ENCODE peak calls at places on chromosome 22, in five cellular contexts. L, C, Y, N and S are unnamed samples.
A peak's percentile ranks its signal among the peaks of the same experiment; 100 is the strongest.

GRCh38 chr22:39081557-39081956 is 4.5 kb downstream of the APOBEC3G start:
- DNase-seq in L (no peak), C (no peak), Y (no peak), N (no peak), S (no peak)

GRCh38 chr22:35352214-35353111 is 28.4 kb upstream of the HMOX1 start:
- DNase-seq in L (no peak), C (peak; percentile 88), Y (peak; percentile 74), N (peak; percentile 84), S (peak; percentile 91)

GRCh38 chr22:48350456-48350855 is 1477.2 kb downstream of the BRD1 start:
- DNase-seq in L (no peak), C (no peak), Y (no peak), N (no peak), S (no peak)

GRCh38 chr22:49437956-49438355 is 389.7 kb downstream of the BRD1 start:
- DNase-seq in L (no peak), C (no peak), Y (no peak), N (no peak), S (no peak)

GRCh38 chr22:38874529-38875222 is 2.7 kb upstream of the CBX6 start:
- DNase-seq in L (no peak), C (no peak), Y (no peak), N (no peak), S (no peak)

GRCh38 chr22:37566903-37567798 is 6.9 kb downstream of the CDC42EP1 start:
- DNase-seq in L (peak; percentile 88), C (peak; percentile 94), Y (peak; percentile 76), N (peak; percentile 78), S (peak; percentile 85)

GRCh38 chr22:49751318-49751967 is 76.2 kb downstream of the BRD1 start:
- DNase-seq in L (no peak), C (peak; percentile 26), Y (peak; percentile 3), N (no peak), S (no peak)

GRCh38 chr22:47053865-47054185 is 291.4 kb downstream of the TBC1D22A start:
- DNase-seq in L (no peak), C (no peak), Y (no peak), N (no peak), S (no peak)

GRCh38 chr22:38868886-38869381 is 3.1 kb downstream of the CBX6 start:
- DNase-seq in L (peak; percentile 79), C (peak; percentile 73), Y (peak; percentile 78), N (peak; percentile 73), S (peak; percentile 85)

GRCh38 chr22:46293591-46294260 is 2.9 kb upstream of the GTSE1 start:
- DNase-seq in L (no peak), C (no peak), Y (peak; percentile 61), N (peak; percentile 60), S (peak; percentile 76)

GRCh38 chr22:37260939-37261338 is 16.9 kb upstream of the RAC2 start:
- DNase-seq in L (peak; percentile 42), C (no peak), Y (peak; percentile 55), N (peak; percentile 38), S (peak; percentile 78)

GRCh38 chr22:32327596-32328171 is 30.0 kb upstream of the RFPL3 start:
- DNase-seq in L (no peak), C (no peak), Y (no peak), N (no peak), S (no peak)

GRCh38 chr22:49753276-49753884 is 74.3 kb downstream of the BRD1 start:
- DNase-seq in L (no peak), C (peak; percentile 17), Y (no peak), N (no peak), S (no peak)

GRCh38 chr22:38034278-38034882 is 22.8 kb upstream of the PICK1 start:
- DNase-seq in L (no peak), C (peak; percentile 73), Y (peak; percentile 70), N (peak; percentile 56), S (no peak)

GRCh38 chr22:38755155-38755910 is 465 bp downstream of the SUN2 start:
- DNase-seq in L (peak; percentile 40), C (peak; percentile 97), Y (peak; percentile 95), N (peak; percentile 97), S (peak; percentile 50)

GRCh38 chr22:42768385-42769035 is 47.8 kb upstream of the A4GALT start:
- DNase-seq in L (no peak), C (no peak), Y (no peak), N (no peak), S (no peak)

GRCh38 chr22:47918936-47919505 is 1156.6 kb downstream of the TBC1D22A start:
- DNase-seq in L (no peak), C (no peak), Y (no peak), N (no peak), S (peak; percentile 92)

GRCh38 chr22:50184004-50184461 is 1.7 kb upstream of the TRABD start:
- DNase-seq in L (no peak), C (peak; percentile 78), Y (peak; percentile 82), N (peak; percentile 68), S (no peak)

GRCh38 chr22:50191041-50191740 is 5.5 kb downstream of the TRABD start:
- DNase-seq in L (peak; percentile 72), C (peak; percentile 84), Y (no peak), N (no peak), S (peak; percentile 94)

GRCh38 chr22:45533731-45534130 is 31.0 kb downstream of the FBLN1 start:
- DNase-seq in L (no peak), C (no peak), Y (no peak), N (no peak), S (no peak)

GRCh38 chr22:16651217-16651616 is 58.6 kb upstream of the CCT8L2 start:
- DNase-seq in L (no peak), C (no peak), Y (no peak), N (no peak), S (no peak)

GRCh38 chr22:23128269-23129108 is 13.3 kb downstream of the RSPH14 start:
- DNase-seq in L (peak; percentile 56), C (no peak), Y (peak; percentile 59), N (peak; percentile 55), S (peak; percentile 87)

GRCh38 chr22:36377022-36377631 is 10.6 kb downstream of the MYH9 start:
- DNase-seq in L (no peak), C (no peak), Y (no peak), N (no peak), S (peak; percentile 86)

GRCh38 chr22:39135092-39135896 is 17.2 kb downstream of the CBX7 start:
- DNase-seq in L (no peak), C (no peak), Y (peak; percentile 56), N (no peak), S (peak; percentile 67)

GRCh38 chr22:37639070-37639760 is at the start of gene SH3BP1:
- DNase-seq in L (peak; percentile 60), C (peak; percentile 88), Y (peak; percentile 68), N (no peak), S (peak; percentile 67)

GRCh38 chr22:37483594-37484114 is 2.5 kb downstream of the MFNG start:
- DNase-seq in L (no peak), C (no peak), Y (no peak), N (no peak), S (no peak)

GRCh38 chr22:42716649-42717127 is 4.0 kb downstream of the A4GALT start:
- DNase-seq in L (no peak), C (no peak), Y (no peak), N (no peak), S (peak; percentile 95)

GRCh38 chr22:46584081-46584903 is 35.9 kb upstream of the GRAMD4 start:
- DNase-seq in L (no peak), C (peak; percentile 51), Y (peak; percentile 12), N (no peak), S (no peak)

GRCh38 chr22:42905217-42905616 is 48.1 kb upstream of the ARFGAP3 start:
- DNase-seq in L (no peak), C (no peak), Y (peak; percentile 67), N (no peak), S (no peak)

GRCh38 chr22:19383292-19383691 is 48.2 kb downstream of the HIRA start:
- DNase-seq in L (no peak), C (no peak), Y (no peak), N (no peak), S (no peak)

GRCh38 chr22:19386248-19386647 is 45.3 kb downstream of the HIRA start:
- DNase-seq in L (no peak), C (no peak), Y (no peak), N (no peak), S (no peak)

GRCh38 chr22:19387575-19387974 is 44.0 kb downstream of the HIRA start:
- DNase-seq in L (no peak), C (no peak), Y (no peak), N (no peak), S (no peak)

GRCh38 chr22:19382240-19382639 is 49.3 kb downstream of the HIRA start:
- DNase-seq in L (no peak), C (no peak), Y (no peak), N (no peak), S (no peak)

GRCh38 chr22:19385221-19385906 is 46.2 kb downstream of the HIRA start:
- DNase-seq in L (no peak), C (no peak), Y (no peak), N (no peak), S (no peak)
- H3K36me3 ChIP-seq in L (peaks cover 69% of the 10 kb centered on the region), C (peaks cover 6% of the 10 kb centered on the region), Y (peaks cover 97% of the 10 kb centered on the region), N (peaks cover 74% of the 10 kb centered on the region), S (peaks cover 98% of the 10 kb centered on the region)

GRCh38 chr22:25369133-25369532 is 149.7 kb downstream of the CRYBB2 start:
- DNase-seq in L (no peak), C (no peak), Y (no peak), N (no peak), S (no peak)
- H3K36me3 ChIP-seq in L (no peaks in the 10 kb centered on the region), C (no peaks in the 10 kb centered on the region), Y (peaks cover 19% of the 10 kb centered on the region), N (no peaks in the 10 kb centered on the region), S (peaks cover 4% of the 10 kb centered on the region)

GRCh38 chr22:41355895-41356294 is 25.8 kb upstream of the TEF start:
- DNase-seq in L (no peak), C (no peak), Y (no peak), N (no peak), S (no peak)

GRCh38 chr22:41356430-41357028 is 25.2 kb upstream of the TEF start:
- DNase-seq in L (no peak), C (no peak), Y (no peak), N (no peak), S (no peak)

GRCh38 chr22:41354979-41355378 is 26.8 kb upstream of the TEF start:
- DNase-seq in L (no peak), C (no peak), Y (no peak), N (no peak), S (no peak)

GRCh38 chr22:41352058-41352457 is 29.7 kb upstream of the TEF start:
- DNase-seq in L (no peak), C (no peak), Y (no peak), N (no peak), S (no peak)

DNA sequence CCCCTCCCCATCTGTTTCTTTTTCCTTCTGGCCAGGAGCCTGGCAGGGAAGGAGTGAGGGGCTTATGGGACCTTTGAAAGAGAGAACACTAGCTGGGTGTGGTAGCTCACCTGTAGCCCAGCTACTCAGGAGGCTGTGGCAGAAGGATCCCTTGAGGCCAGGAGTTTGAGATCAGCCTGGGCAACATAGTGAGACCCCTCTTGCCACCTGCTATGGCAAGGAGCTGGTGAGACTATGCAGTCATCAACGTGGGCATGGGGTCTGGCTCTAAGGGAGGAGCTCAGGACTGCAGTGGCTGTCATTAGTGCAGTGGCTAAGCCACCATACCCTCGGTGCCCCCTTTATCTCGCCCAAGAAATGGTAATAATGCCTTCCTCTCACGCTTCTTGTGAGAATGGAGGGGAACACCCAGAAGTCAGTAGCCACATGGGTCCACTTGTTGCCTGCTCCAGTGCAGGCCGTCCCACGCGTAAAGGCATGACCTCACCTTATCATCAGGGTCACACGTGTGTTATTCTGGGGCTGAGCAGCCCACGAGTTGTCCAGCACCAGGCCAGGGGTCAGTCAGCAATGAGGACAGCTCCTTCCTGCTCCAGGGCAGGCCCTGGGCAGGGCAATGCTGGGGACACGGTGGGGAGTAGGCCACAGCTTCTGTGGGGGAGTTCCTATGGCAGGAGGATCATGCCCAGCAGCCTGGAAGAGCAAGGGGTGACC is 27.7 kb upstream of the TEF start:
- DNase-seq in L (no peak), C (no peak), Y (no peak), N (no peak), S (no peak)
- H3K36me3 ChIP-seq in L (peaks cover 34% of the 10 kb centered on the region), C (peaks cover 10% of the 10 kb centered on the region), Y (peaks cover 84% of the 10 kb centered on the region), N (peaks cover 62% of the 10 kb centered on the region), S (peaks cover 66% of the 10 kb centered on the region)

GRCh38 chr22:27868738-27869282 is 50.2 kb downstream of the PITPNB start:
- DNase-seq in L (no peak), C (no peak), Y (no peak), N (no peak), S (no peak)
- H3K36me3 ChIP-seq in L (peaks cover 16% of the 10 kb centered on the region), C (no peaks in the 10 kb centered on the region), Y (peaks cover 34% of the 10 kb centered on the region), N (peaks cover 8% of the 10 kb centered on the region), S (peaks cover 95% of the 10 kb centered on the region)